ENCODE peak calls at places on chromosomes 11 and 22, in four cellular contexts. One of them, this sample, is unnamed.

GRCh38 chr11:41784513-41785335 is 325.3 kb upstream of the LRRC4C start:
- DNase-seq in lower lobe of right lung: no peak
- DNase-seq in GM12865: peak
- DNase-seq in fibroblast of pulmonary artery: no peak
- DNase-seq in this sample: no peak

GRCh38 chr22:42945736-42946135 is 69.2 kb downstream of the PACSIN2 start:
- DNase-seq in lower lobe of right lung: no peak
- DNase-seq in GM12865: peak
- DNase-seq in fibroblast of pulmonary artery: no peak
- DNase-seq in this sample: no peak

GRCh38 chr22:39348909-39349505 is 784 bp upstream of the SYNGR1 start:
- DNase-seq in lower lobe of right lung: peak
- DNase-seq in GM12865: no peak
- DNase-seq in fibroblast of pulmonary artery: no peak
- DNase-seq in this sample: no peak

GRCh38 chr22:17403906-17404305 is 34.6 kb downstream of the CECR2 start:
- DNase-seq in lower lobe of right lung: no peak
- DNase-seq in GM12865: no peak
- DNase-seq in fibroblast of pulmonary artery: peak
- DNase-seq in this sample: no peak

GRCh38 chr22:49948958-49949913 is 11.3 kb upstream of the PIM3 start:
- DNase-seq in lower lobe of right lung: peak
- DNase-seq in GM12865: no peak
- DNase-seq in fibroblast of pulmonary artery: no peak
- DNase-seq in this sample: no peak

GRCh38 chr11:2265396-2265795 is 5.0 kb downstream of the ASCL2 start:
- DNase-seq in lower lobe of right lung: peak
- DNase-seq in GM12865: peak
- DNase-seq in fibroblast of pulmonary artery: no peak
- DNase-seq in this sample: no peak

GRCh38 chr11:64449381-64450167 is 90.6 kb downstream of the RPS6KA4 start:
- DNase-seq in lower lobe of right lung: peak
- DNase-seq in GM12865: peak
- DNase-seq in fibroblast of pulmonary artery: peak
- DNase-seq in this sample: no peak

GRCh38 chr22:49826603-49827306 is 918 bp downstream of the BRD1 start:
- DNase-seq in lower lobe of right lung: peak
- DNase-seq in GM12865: peak
- DNase-seq in fibroblast of pulmonary artery: peak
- DNase-seq in this sample: no peak

GRCh38 chr11:115682101-115682500 is 177.9 kb upstream of the CADM1 start:
- DNase-seq in lower lobe of right lung: no peak
- DNase-seq in GM12865: no peak
- DNase-seq in fibroblast of pulmonary artery: no peak
- DNase-seq in this sample: no peak

GRCh38 chr11:119680899-119681370 is 48.1 kb downstream of the NECTIN1 start:
- DNase-seq in lower lobe of right lung: no peak
- DNase-seq in GM12865: no peak
- DNase-seq in fibroblast of pulmonary artery: peak
- DNase-seq in this sample: no peak

GRCh38 chr11:35639591-35640179 is 21.4 kb downstream of the FJX1 start:
- DNase-seq in lower lobe of right lung: no peak
- DNase-seq in GM12865: no peak
- DNase-seq in fibroblast of pulmonary artery: no peak
- DNase-seq in this sample: no peak

GRCh38 chr22:49016909-49017768 is 810.5 kb downstream of the BRD1 start:
- DNase-seq in lower lobe of right lung: peak
- DNase-seq in GM12865: no peak
- DNase-seq in fibroblast of pulmonary artery: no peak
- DNase-seq in this sample: no peak

GRCh38 chr22:35961480-35961902 is 67.1 kb downstream of the RBFOX2 start:
- DNase-seq in lower lobe of right lung: no peak
- DNase-seq in GM12865: no peak
- DNase-seq in fibroblast of pulmonary artery: peak
- DNase-seq in this sample: no peak

GRCh38 chr22:28899199-28899853 is 16.0 kb downstream of the ZNRF3 start:
- DNase-seq in lower lobe of right lung: no peak
- DNase-seq in GM12865: peak
- DNase-seq in fibroblast of pulmonary artery: no peak
- DNase-seq in this sample: no peak

GRCh38 chr11:19617830-19618523 is 94.7 kb upstream of the NAV2 start:
- DNase-seq in lower lobe of right lung: no peak
- DNase-seq in GM12865: no peak
- DNase-seq in fibroblast of pulmonary artery: no peak
- DNase-seq in this sample: no peak

GRCh38 chr11:133064961-133065360 is 467.3 kb downstream of the OPCML start:
- DNase-seq in lower lobe of right lung: no peak
- DNase-seq in GM12865: no peak
- DNase-seq in fibroblast of pulmonary artery: no peak
- DNase-seq in this sample: no peak

GRCh38 chr11:133065847-133066485 is 466.3 kb downstream of the OPCML start:
- DNase-seq in lower lobe of right lung: no peak
- DNase-seq in GM12865: no peak
- DNase-seq in fibroblast of pulmonary artery: no peak
- DNase-seq in this sample: no peak

GRCh38 chr11:133058501-133058900 is 473.8 kb downstream of the OPCML start:
- DNase-seq in lower lobe of right lung: no peak
- DNase-seq in GM12865: no peak
- DNase-seq in fibroblast of pulmonary artery: no peak
- DNase-seq in this sample: no peak

GRCh38 chr11:133070053-133070713 is 462.1 kb downstream of the OPCML start:
- DNase-seq in lower lobe of right lung: no peak
- DNase-seq in GM12865: no peak
- DNase-seq in fibroblast of pulmonary artery: no peak
- DNase-seq in this sample: no peak

DNA sequence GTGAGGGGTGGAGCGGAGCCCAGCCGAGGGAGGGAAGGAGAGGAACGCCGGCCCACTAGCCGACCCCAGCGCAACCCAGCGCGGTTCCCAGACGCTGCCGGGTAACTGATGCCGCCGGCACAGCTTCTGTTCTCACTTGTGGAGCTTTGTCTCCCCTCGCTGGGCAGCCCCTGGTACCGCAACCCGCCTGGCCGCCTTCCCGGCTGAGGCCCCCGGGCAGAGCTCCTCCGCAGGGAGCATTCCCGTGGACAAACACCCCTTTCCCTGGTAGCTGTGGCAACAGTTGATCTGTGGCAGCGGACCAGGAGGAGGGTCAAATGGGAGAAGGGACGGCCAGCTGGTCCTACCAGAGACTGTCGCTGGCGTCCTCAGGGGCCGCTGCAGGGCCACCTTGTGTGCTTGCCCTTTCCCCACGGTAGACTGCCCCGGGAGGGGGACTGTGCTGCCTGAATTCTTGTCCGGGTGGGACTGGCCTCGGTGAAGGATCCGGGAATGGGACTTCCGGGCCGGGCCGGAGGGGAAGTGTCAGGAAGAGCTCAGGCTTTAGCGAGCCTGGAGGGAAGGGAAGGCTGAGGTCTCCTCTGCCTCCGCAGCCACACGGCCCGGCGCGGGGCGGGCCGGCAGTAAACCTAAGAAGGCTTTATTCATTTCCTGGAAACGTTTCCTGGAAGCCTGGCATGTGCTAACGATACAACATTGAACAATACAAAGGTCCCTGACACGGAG is 468.0 kb downstream of the OPCML start:
- DNase-seq in lower lobe of right lung: peak
- DNase-seq in GM12865: no peak
- DNase-seq in fibroblast of pulmonary artery: peak
- DNase-seq in this sample: no peak
- TF ChIP-seq CTCF in lower lobe of right lung: peak
- TF ChIP-seq CTCF in GM12865: peak
- TF ChIP-seq CTCF in fibroblast of pulmonary artery: peak
- TF ChIP-seq CTCF in this sample: peak

DNA sequence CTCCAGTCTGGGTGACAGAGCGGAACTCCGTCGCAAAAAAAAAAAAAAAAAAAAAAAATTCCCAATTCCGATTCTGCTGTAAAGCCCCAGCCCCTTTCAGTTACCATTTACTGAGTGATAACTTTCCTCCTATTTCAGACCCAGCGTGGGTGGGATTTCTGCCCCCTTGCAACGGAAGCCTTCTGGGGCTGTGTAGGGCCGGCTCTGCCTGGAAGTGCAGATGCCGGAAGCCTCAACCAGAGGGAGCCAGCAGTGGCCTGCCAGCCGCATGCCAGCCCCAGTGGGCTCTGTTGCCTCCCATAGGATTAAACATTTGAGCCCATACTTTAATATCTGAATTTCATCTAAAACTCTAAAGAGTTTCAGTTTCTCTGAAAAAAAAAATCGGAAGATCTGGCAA is 60.0 kb upstream of the NUP50 start:
- DNase-seq in lower lobe of right lung: no peak
- DNase-seq in GM12865: no peak
- DNase-seq in fibroblast of pulmonary artery: no peak
- DNase-seq in this sample: no peak
- TF ChIP-seq CTCF in lower lobe of right lung: no peak
- TF ChIP-seq CTCF in GM12865: no peak
- TF ChIP-seq CTCF in fibroblast of pulmonary artery: peak
- TF ChIP-seq CTCF in this sample: peak

DNA sequence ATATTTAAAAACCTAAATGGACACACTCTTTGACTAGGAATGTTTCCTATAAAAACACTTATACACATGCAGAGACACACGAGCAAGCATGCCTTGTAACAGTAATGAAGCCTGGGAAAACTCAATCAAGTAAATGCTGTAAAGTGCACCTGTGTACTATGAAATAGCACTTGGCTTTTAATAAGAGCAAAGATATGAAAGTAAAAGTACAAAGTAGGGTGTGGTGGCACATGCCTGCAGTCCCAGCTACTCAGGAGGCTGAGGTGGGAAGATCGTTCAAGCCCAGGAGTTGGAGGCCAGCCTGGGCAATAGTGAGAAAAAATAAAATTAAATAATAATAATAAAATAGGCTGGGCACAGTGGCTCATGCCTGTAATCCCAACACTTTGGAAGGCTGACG is 166.9 kb upstream of the GRK3 start:
- DNase-seq in lower lobe of right lung: no peak
- DNase-seq in GM12865: no peak
- DNase-seq in fibroblast of pulmonary artery: no peak
- DNase-seq in this sample: no peak
- TF ChIP-seq CTCF in lower lobe of right lung: no peak
- TF ChIP-seq CTCF in GM12865: no peak
- TF ChIP-seq CTCF in fibroblast of pulmonary artery: no peak
- TF ChIP-seq CTCF in this sample: no peak

GRCh38 chr11:6298605-6299004 is 21.7 kb downstream of the CAVIN3 start:
- DNase-seq in lower lobe of right lung: no peak
- DNase-seq in GM12865: peak
- DNase-seq in fibroblast of pulmonary artery: peak
- DNase-seq in this sample: no peak
- TF ChIP-seq CTCF in lower lobe of right lung: peak
- TF ChIP-seq CTCF in GM12865: peak
- TF ChIP-seq CTCF in fibroblast of pulmonary artery: peak
- TF ChIP-seq CTCF in this sample: peak

DNA sequence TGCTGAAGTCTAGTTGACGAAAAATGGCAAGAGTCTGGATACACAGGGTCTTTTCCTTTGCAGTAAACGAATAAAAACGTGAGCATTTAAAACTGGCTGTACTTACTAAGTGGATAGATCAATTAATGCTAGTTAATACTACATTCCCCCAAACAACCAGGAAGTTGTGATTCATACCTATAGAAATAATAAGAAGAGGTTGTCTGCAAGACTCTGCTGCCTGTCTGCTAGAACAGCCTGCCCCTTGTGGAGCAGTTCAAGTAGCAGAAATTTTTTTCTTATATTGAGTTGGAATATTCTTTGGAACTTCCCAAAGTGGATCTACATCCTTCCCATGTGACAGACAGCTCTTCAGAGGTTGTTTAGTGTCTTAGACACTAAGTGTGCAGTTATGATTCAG is 86.8 kb downstream of the TEAD1 start:
- DNase-seq in lower lobe of right lung: no peak
- DNase-seq in GM12865: peak
- DNase-seq in fibroblast of pulmonary artery: peak
- DNase-seq in this sample: no peak
- TF ChIP-seq CTCF in lower lobe of right lung: no peak
- TF ChIP-seq CTCF in GM12865: no peak
- TF ChIP-seq CTCF in fibroblast of pulmonary artery: peak
- TF ChIP-seq CTCF in this sample: peak

GRCh38 chr11:34381775-34382174 is 24.0 kb upstream of the ABTB2 start:
- DNase-seq in lower lobe of right lung: no peak
- DNase-seq in GM12865: no peak
- DNase-seq in fibroblast of pulmonary artery: no peak
- DNase-seq in this sample: no peak
- TF ChIP-seq CTCF in lower lobe of right lung: no peak
- TF ChIP-seq CTCF in GM12865: no peak
- TF ChIP-seq CTCF in fibroblast of pulmonary artery: no peak
- TF ChIP-seq CTCF in this sample: no peak

This sample was measured in BJ.